ENCODE peak calls at places on chromosomes 2 and 18, in four cellular contexts. One of them, this sample, is unnamed.

GRCh38 chr2:175687465-175687864 is 314.6 kb downstream of the LNPK start:
- DNase-seq in fibroblast of lung: no peak
- DNase-seq in IMR-90: no peak
- DNase-seq in mesenchymal stem cell: no peak
- DNase-seq in this sample: no peak

GRCh38 chr18:44609210-44609941 is 71.3 kb upstream of the SETBP1 start:
- DNase-seq in fibroblast of lung: no peak
- DNase-seq in IMR-90: no peak
- DNase-seq in mesenchymal stem cell: no peak
- DNase-seq in this sample: no peak

GRCh38 chr2:229731916-229732315 is 17.6 kb upstream of the DNER start:
- DNase-seq in fibroblast of lung: peak
- DNase-seq in IMR-90: peak
- DNase-seq in mesenchymal stem cell: peak
- DNase-seq in this sample: no peak

GRCh38 chr2:188382107-188382506 is 90.4 kb downstream of the GULP1 start:
- DNase-seq in fibroblast of lung: peak
- DNase-seq in IMR-90: peak
- DNase-seq in mesenchymal stem cell: peak
- DNase-seq in this sample: peak

GRCh38 chr2:164205347-164205746 is 415.9 kb downstream of the GRB14 start:
- DNase-seq in fibroblast of lung: peak
- DNase-seq in IMR-90: peak
- DNase-seq in mesenchymal stem cell: peak
- DNase-seq in this sample: peak

GRCh38 chr2:174259981-174260380 is 11.6 kb upstream of the OLA1 start:
- DNase-seq in fibroblast of lung: peak
- DNase-seq in IMR-90: peak
- DNase-seq in mesenchymal stem cell: peak
- DNase-seq in this sample: peak

GRCh38 chr2:138550172-138550571 is 48.6 kb downstream of the SPOPL start:
- DNase-seq in fibroblast of lung: no peak
- DNase-seq in IMR-90: no peak
- DNase-seq in mesenchymal stem cell: no peak
- DNase-seq in this sample: no peak

GRCh38 chr2:158755738-158756137 is 39.4 kb upstream of the DAPL1 start:
- DNase-seq in fibroblast of lung: no peak
- DNase-seq in IMR-90: no peak
- DNase-seq in mesenchymal stem cell: no peak
- DNase-seq in this sample: no peak

GRCh38 chr2:61764035-61764800 is 89.6 kb downstream of the FAM161A start:
- DNase-seq in fibroblast of lung: peak
- DNase-seq in IMR-90: peak
- DNase-seq in mesenchymal stem cell: peak
- DNase-seq in this sample: peak

GRCh38 chr2:216057688-216058193 is 23.9 kb downstream of the PECR start:
- DNase-seq in fibroblast of lung: no peak
- DNase-seq in IMR-90: peak
- DNase-seq in mesenchymal stem cell: peak
- DNase-seq in this sample: peak

GRCh38 chr2:5164806-5165525 is 527.2 kb upstream of the SOX11 start:
- DNase-seq in fibroblast of lung: peak
- DNase-seq in IMR-90: peak
- DNase-seq in mesenchymal stem cell: peak
- DNase-seq in this sample: peak

GRCh38 chr18:37944871-37945270 is 379.3 kb upstream of the CELF4 start:
- DNase-seq in fibroblast of lung: no peak
- DNase-seq in IMR-90: no peak
- DNase-seq in mesenchymal stem cell: no peak
- DNase-seq in this sample: no peak

GRCh38 chr18:45566025-45566740 is 49.1 kb upstream of the SLC14A2 start:
- DNase-seq in fibroblast of lung: peak
- DNase-seq in IMR-90: peak
- DNase-seq in mesenchymal stem cell: peak
- DNase-seq in this sample: peak

GRCh38 chr2:237298323-237299118 is 115.4 kb downstream of the COL6A3 start:
- DNase-seq in fibroblast of lung: no peak
- DNase-seq in IMR-90: peak
- DNase-seq in mesenchymal stem cell: peak
- DNase-seq in this sample: peak

GRCh38 chr2:219851801-219852481 is 224.5 kb downstream of the SLC4A3 start:
- DNase-seq in fibroblast of lung: no peak
- DNase-seq in IMR-90: peak
- DNase-seq in mesenchymal stem cell: no peak
- DNase-seq in this sample: peak

GRCh38 chr2:239189711-239190131 is 211.1 kb downstream of the HDAC4 start:
- DNase-seq in fibroblast of lung: no peak
- DNase-seq in IMR-90: no peak
- DNase-seq in mesenchymal stem cell: no peak
- DNase-seq in this sample: no peak

GRCh38 chr2:229514318-229514717 is 200.0 kb downstream of the DNER start:
- DNase-seq in fibroblast of lung: no peak
- DNase-seq in IMR-90: no peak
- DNase-seq in mesenchymal stem cell: no peak
- DNase-seq in this sample: no peak

GRCh38 chr18:33369711-33370449 is 70.6 kb downstream of the CCDC178 start:
- DNase-seq in fibroblast of lung: no peak
- DNase-seq in IMR-90: no peak
- DNase-seq in mesenchymal stem cell: no peak
- DNase-seq in this sample: no peak

GRCh38 chr18:79942786-79943607 is 8.5 kb downstream of the SLC66A2 start:
- DNase-seq in fibroblast of lung: no peak
- DNase-seq in IMR-90: no peak
- DNase-seq in mesenchymal stem cell: no peak
- DNase-seq in this sample: no peak

GRCh38 chr18:78679061-78679460 is 300.6 kb upstream of the SALL3 start:
- DNase-seq in fibroblast of lung: no peak
- DNase-seq in IMR-90: no peak
- DNase-seq in mesenchymal stem cell: no peak
- DNase-seq in this sample: no peak

GRCh38 chr2:38146917-38147307 is 71.0 kb upstream of the CYP1B1 start:
- DNase-seq in fibroblast of lung: peak
- DNase-seq in IMR-90: peak
- DNase-seq in mesenchymal stem cell: peak
- DNase-seq in this sample: peak

GRCh38 chr2:68838641-68839040 is 32.6 kb downstream of the BMP10 start:
- DNase-seq in fibroblast of lung: no peak
- DNase-seq in IMR-90: no peak
- DNase-seq in mesenchymal stem cell: no peak
- DNase-seq in this sample: no peak

GRCh38 chr2:199085201-199085750 is 372.5 kb downstream of the SATB2 start:
- DNase-seq in fibroblast of lung: peak
- DNase-seq in IMR-90: no peak
- DNase-seq in mesenchymal stem cell: no peak
- DNase-seq in this sample: peak

GRCh38 chr2:174748948-174749347 is 15.3 kb downstream of the CHRNA1 start:
- DNase-seq in fibroblast of lung: peak
- DNase-seq in IMR-90: peak
- DNase-seq in mesenchymal stem cell: peak
- DNase-seq in this sample: peak

GRCh38 chr18:74082476-74083070 is 65.1 kb downstream of the FBXO15 start:
- DNase-seq in fibroblast of lung: peak
- DNase-seq in IMR-90: peak
- DNase-seq in mesenchymal stem cell: peak
- DNase-seq in this sample: peak

GRCh38 chr2:136381245-136381644 is 263.3 kb upstream of the CXCR4 start:
- DNase-seq in fibroblast of lung: no peak
- DNase-seq in IMR-90: no peak
- DNase-seq in mesenchymal stem cell: no peak
- DNase-seq in this sample: no peak

GRCh38 chr18:23623040-23623439 is 36.7 kb upstream of the NPC1 start:
- DNase-seq in fibroblast of lung: no peak
- DNase-seq in IMR-90: no peak
- DNase-seq in mesenchymal stem cell: no peak
- DNase-seq in this sample: no peak

GRCh38 chr2:160742679-160743078 is 249.1 kb upstream of the RBMS1 start:
- DNase-seq in fibroblast of lung: peak
- DNase-seq in IMR-90: no peak
- DNase-seq in mesenchymal stem cell: peak
- DNase-seq in this sample: no peak

GRCh38 chr2:241092677-241093076 is 9.4 kb downstream of the MTERF4 start:
- DNase-seq in fibroblast of lung: no peak
- DNase-seq in IMR-90: no peak
- DNase-seq in mesenchymal stem cell: no peak
- DNase-seq in this sample: no peak

GRCh38 chr2:142234701-142235100 is 103.9 kb upstream of the LRP1B start:
- DNase-seq in fibroblast of lung: no peak
- DNase-seq in IMR-90: no peak
- DNase-seq in mesenchymal stem cell: peak
- DNase-seq in this sample: no peak

DNA sequence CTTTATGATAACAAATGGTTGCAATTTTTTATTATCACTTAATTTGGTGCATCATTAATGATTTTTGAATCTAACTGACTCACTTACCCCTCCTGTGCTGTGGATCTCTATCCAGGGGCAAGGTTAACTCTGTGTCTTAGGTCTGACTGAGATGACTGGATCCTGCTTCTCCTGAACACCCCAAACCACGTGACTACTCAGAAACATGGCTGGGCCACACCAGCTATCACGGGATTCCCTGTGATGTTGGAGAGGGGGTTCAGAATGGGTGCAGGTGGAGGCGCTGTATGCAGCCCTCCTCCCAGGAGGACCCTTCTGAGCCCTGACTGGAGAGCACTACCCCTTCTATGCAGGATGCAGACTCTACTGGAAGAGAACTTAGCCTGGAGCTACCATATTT is 152.4 kb upstream of the CAPN13 start:
- DNase-seq in fibroblast of lung: no peak
- DNase-seq in IMR-90: no peak
- DNase-seq in mesenchymal stem cell: no peak
- DNase-seq in this sample: no peak
- H3K4me2 ChIP-seq in fibroblast of lung: no peak
- H3K4me2 ChIP-seq in IMR-90: no peak
- H3K4me2 ChIP-seq in mesenchymal stem cell: no peak
- H3K4me2 ChIP-seq in this sample: no peak

GRCh38 chr18:505483-506122 is 5.1 kb upstream of the COLEC12 start:
- DNase-seq in fibroblast of lung: no peak
- DNase-seq in IMR-90: no peak
- DNase-seq in mesenchymal stem cell: no peak
- DNase-seq in this sample: no peak

GRCh38 chr18:501406-501714 is 859 bp upstream of the COLEC12 start:
- DNase-seq in fibroblast of lung: no peak
- DNase-seq in IMR-90: no peak
- DNase-seq in mesenchymal stem cell: no peak
- DNase-seq in this sample: no peak

GRCh38 chr18:506264-506663 is 5.8 kb upstream of the COLEC12 start:
- DNase-seq in fibroblast of lung: no peak
- DNase-seq in IMR-90: no peak
- DNase-seq in mesenchymal stem cell: no peak
- DNase-seq in this sample: no peak

GRCh38 chr18:506801-507200 is 6.3 kb upstream of the COLEC12 start:
- DNase-seq in fibroblast of lung: no peak
- DNase-seq in IMR-90: no peak
- DNase-seq in mesenchymal stem cell: no peak
- DNase-seq in this sample: no peak
- H3K4me2 ChIP-seq in fibroblast of lung: no peak
- H3K4me2 ChIP-seq in IMR-90: no peak
- H3K4me2 ChIP-seq in mesenchymal stem cell: no peak
- H3K4me2 ChIP-seq in this sample: no peak

GRCh38 chr18:58897994-58898393 is 33.3 kb downstream of the ZNF532 start:
- DNase-seq in fibroblast of lung: no peak
- DNase-seq in IMR-90: no peak
- DNase-seq in mesenchymal stem cell: no peak
- DNase-seq in this sample: no peak

GRCh38 chr18:58901143-58901542 is 36.5 kb downstream of the ZNF532 start:
- DNase-seq in fibroblast of lung: no peak
- DNase-seq in IMR-90: no peak
- DNase-seq in mesenchymal stem cell: no peak
- DNase-seq in this sample: no peak

GRCh38 chr18:58901783-58902182 is 37.1 kb downstream of the ZNF532 start:
- DNase-seq in fibroblast of lung: no peak
- DNase-seq in IMR-90: no peak
- DNase-seq in mesenchymal stem cell: no peak
- DNase-seq in this sample: no peak

GRCh38 chr18:58898427-58898826 is 33.8 kb downstream of the ZNF532 start:
- DNase-seq in fibroblast of lung: no peak
- DNase-seq in IMR-90: no peak
- DNase-seq in mesenchymal stem cell: no peak
- DNase-seq in this sample: no peak

GRCh38 chr18:58900015-58900649 is 35.5 kb downstream of the ZNF532 start:
- DNase-seq in fibroblast of lung: no peak
- DNase-seq in IMR-90: no peak
- DNase-seq in mesenchymal stem cell: no peak
- DNase-seq in this sample: no peak
- H3K4me2 ChIP-seq in fibroblast of lung: no peak
- H3K4me2 ChIP-seq in IMR-90: no peak
- H3K4me2 ChIP-seq in mesenchymal stem cell: no peak
- H3K4me2 ChIP-seq in this sample: no peak

GRCh38 chr2:149080104-149080503 is 41.6 kb downstream of the LYPD6B start:
- DNase-seq in fibroblast of lung: no peak
- DNase-seq in IMR-90: no peak
- DNase-seq in mesenchymal stem cell: peak
- DNase-seq in this sample: no peak

GRCh38 chr2:149084924-149085795 is 46.7 kb downstream of the LYPD6B start:
- DNase-seq in fibroblast of lung: no peak
- DNase-seq in IMR-90: no peak
- DNase-seq in mesenchymal stem cell: no peak
- DNase-seq in this sample: no peak

GRCh38 chr2:149077861-149078260 is 39.4 kb downstream of the LYPD6B start:
- DNase-seq in fibroblast of lung: no peak
- DNase-seq in IMR-90: no peak
- DNase-seq in mesenchymal stem cell: no peak
- DNase-seq in this sample: no peak

GRCh38 chr2:149080964-149081363 is 42.5 kb downstream of the LYPD6B start:
- DNase-seq in fibroblast of lung: no peak
- DNase-seq in IMR-90: no peak
- DNase-seq in mesenchymal stem cell: peak
- DNase-seq in this sample: no peak

DNA sequence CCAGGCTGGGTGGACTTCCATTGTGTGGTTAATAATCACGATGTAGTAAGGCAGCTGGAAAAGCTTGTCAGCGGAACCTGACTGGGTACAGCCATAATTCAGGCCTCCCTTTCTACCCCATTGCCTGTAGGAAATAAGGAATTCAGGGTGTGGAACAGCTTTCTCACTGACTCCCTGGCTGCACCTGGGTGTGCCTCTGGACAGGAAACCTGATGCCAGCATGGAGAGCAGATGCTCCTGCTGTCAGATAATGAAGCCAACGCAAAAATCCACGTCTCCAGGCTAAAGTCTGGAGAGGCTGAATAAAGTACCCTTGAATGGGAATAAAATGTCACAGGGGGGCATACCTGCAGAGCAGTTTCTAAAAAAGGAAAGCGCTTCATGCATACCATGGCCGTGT is 44.3 kb downstream of the LYPD6B start:
- DNase-seq in fibroblast of lung: no peak
- DNase-seq in IMR-90: no peak
- DNase-seq in mesenchymal stem cell: no peak
- DNase-seq in this sample: no peak
- H3K4me2 ChIP-seq in fibroblast of lung: no peak
- H3K4me2 ChIP-seq in IMR-90: no peak
- H3K4me2 ChIP-seq in mesenchymal stem cell: no peak
- H3K4me2 ChIP-seq in this sample: no peak

GRCh38 chr2:72950558-72951255 is 33.4 kb downstream of the EMX1 start:
- DNase-seq in fibroblast of lung: no peak
- DNase-seq in IMR-90: no peak
- DNase-seq in mesenchymal stem cell: no peak
- DNase-seq in this sample: no peak
- H3K4me2 ChIP-seq in fibroblast of lung: no peak
- H3K4me2 ChIP-seq in IMR-90: no peak
- H3K4me2 ChIP-seq in mesenchymal stem cell: no peak
- H3K4me2 ChIP-seq in this sample: no peak

This sample was measured in astrocyte.